ENCODE peak calls at places on chromosome X, in nine cellular contexts. K is Peyer's patch; J is uterus; M is tibial nerve; A is CD4-positive, alpha-beta memory T cell; H is fibroblast of the aortic adventitia; Y is mucosa of descending colon; W is cardiac muscle cell; P is heart left ventricle. S is an unnamed sample.

GRCh38 chrX:19332983-19333382 is 10.7 kb upstream of the PDHA1 start:
- DNase-seq in M (no peak), K (no peak), J (no peak), A (no peak), H (peak; percentile 10), W (peak; percentile 50), P (peak; percentile 22), Y (no peak), S (peak; percentile 23)

GRCh38 chrX:24647257-24648058 is at the start of gene PCYT1B:
- DNase-seq in W (peak; percentile 71), M (peak; percentile 39), Y (peak; percentile 55), H (peak; percentile 47), P (peak; percentile 63), A (peak; percentile 64), J (peak; percentile 64), K (peak; percentile 51), S (peak; percentile 30)

GRCh38 chrX:129634541-129634940 is 20.2 kb downstream of the APLN start:
- DNase-seq in Y (no peak), M (no peak), A (no peak), W (no peak), H (no peak), K (no peak), J (no peak), P (no peak), S (no peak)

GRCh38 chrX:48487362-48487785 is 11.4 kb downstream of the FTSJ1 start:
- DNase-seq in P (no peak), H (peak; percentile 78), Y (no peak), J (no peak), K (no peak), M (no peak), A (no peak), W (peak; percentile 90), S (peak; percentile 83)

GRCh38 chrX:41339148-41339547 is 5.2 kb downstream of the DDX3X start:
- DNase-seq in W (no peak), P (no peak), K (no peak), A (no peak), H (no peak), Y (no peak), J (no peak), M (no peak), S (no peak)

GRCh38 chrX:43618376-43619205 is 37.5 kb upstream of the MAOA start:
- DNase-seq in A (no peak), W (no peak), P (no peak), H (no peak), J (no peak), Y (no peak), K (no peak), M (no peak), S (no peak)

GRCh38 chrX:31232506-31232905 is 160.7 kb upstream of the FTHL17 start:
- DNase-seq in J (no peak), P (no peak), M (no peak), W (no peak), Y (no peak), K (no peak), H (no peak), A (no peak), S (no peak)

GRCh38 chrX:3252744-3253143 is 93.7 kb downstream of the MXRA5 start:
- DNase-seq in P (peak; percentile 9), J (no peak), K (no peak), W (peak; percentile 29), M (no peak), A (no peak), H (no peak), Y (no peak), S (peak; percentile 28)

GRCh38 chrX:46642145-46642544 is 68.6 kb downstream of the CHST7 start:
- DNase-seq in M (no peak), P (peak; percentile 17), K (no peak), A (no peak), W (peak; percentile 62), Y (no peak), J (no peak), H (peak; percentile 33), S (peak; percentile 7)

GRCh38 chrX:136055651-136056221 is 70.5 kb downstream of the SLC9A6 start:
- DNase-seq in M (peak; percentile 50), K (no peak), Y (no peak), J (peak; percentile 82), W (peak; percentile 78), H (peak; percentile 94), A (no peak), P (no peak), S (peak; percentile 88)

GRCh38 chrX:136718091-136718490 is 62.6 kb downstream of the ARHGEF6 start:
- DNase-seq in M (no peak), Y (no peak), A (no peak), K (no peak), P (no peak), W (no peak), J (no peak), H (no peak), S (no peak)

GRCh38 chrX:48966796-48967579 is 4.7 kb downstream of the KCND1 start:
- DNase-seq in W (peak; percentile 30), K (no peak), Y (no peak), M (no peak), H (peak; percentile 28), A (no peak), J (no peak), P (no peak), S (no peak)

GRCh38 chrX:20743054-20743453 is 476.3 kb upstream of the RPS6KA3 start:
- DNase-seq in W (no peak), K (no peak), A (no peak), J (no peak), H (no peak), M (no peak), P (no peak), Y (no peak), S (no peak)

DNA sequence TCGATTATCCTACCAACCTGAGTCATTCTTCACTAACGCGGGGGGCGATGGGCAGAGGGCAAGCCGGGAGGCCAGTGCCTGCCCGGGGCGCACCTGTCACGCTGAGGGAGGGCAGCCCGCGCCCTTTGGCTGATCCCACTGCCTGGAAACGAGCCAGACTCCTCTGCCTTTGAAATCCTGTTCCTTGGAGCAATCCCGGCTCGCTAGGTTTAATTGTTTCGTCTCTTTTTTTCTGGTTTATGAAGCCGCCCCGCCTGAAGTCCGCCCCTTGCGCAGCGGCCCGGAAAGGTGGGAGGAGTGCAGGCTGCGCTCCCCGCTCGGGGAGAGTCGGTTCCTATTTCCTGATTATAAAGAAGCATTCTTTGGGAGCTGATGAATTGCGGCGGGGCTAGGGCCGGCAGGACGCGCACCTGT is 484.2 kb downstream of the BCOR start:
- DNase-seq in P (peak; percentile 41), K (peak; percentile 58), Y (no peak), J (peak; percentile 56), A (no peak), H (no peak), W (peak; percentile 28), M (peak; percentile 17), S (no peak)
- H3K4me3 ChIP-seq in P (peak overlapping the region; percentile 19), K (peak overlapping the region; percentile 27), Y (no peak overlapping the region), J (no peak overlapping the region), A (no peak overlapping the region), H (no peak overlapping the region), W (peak overlapping the region; percentile 35), M (peak overlapping the region; percentile 39), S (no peak overlapping the region)

GRCh38 chrX:111100191-111100590 is 4.2 kb downstream of the PAK3 start:
- DNase-seq in A (no peak), P (no peak), W (peak; percentile 46), H (peak; percentile 58), J (no peak), Y (no peak), K (no peak), M (peak; percentile 17), S (peak; percentile 6)

GRCh38 chrX:111103246-111103645 is 7.3 kb downstream of the PAK3 start:
- DNase-seq in A (no peak), W (no peak), M (no peak), Y (no peak), P (no peak), J (peak; percentile 17), H (no peak), K (no peak), S (no peak)

GRCh38 chrX:111098874-111099273 is 2.9 kb downstream of the PAK3 start:
- DNase-seq in J (peak; percentile 31), M (peak; percentile 27), K (no peak), A (peak; percentile 73), P (no peak), Y (peak; percentile 58), W (peak; percentile 25), H (no peak), S (no peak)

GRCh38 chrX:111101580-111101979 is 5.6 kb downstream of the PAK3 start:
- DNase-seq in W (no peak), J (peak; percentile 30), M (no peak), A (no peak), H (no peak), P (no peak), K (no peak), Y (no peak), S (no peak)

GRCh38 chrX:111102636-111103035 is 6.6 kb downstream of the PAK3 start:
- DNase-seq in J (no peak), M (no peak), W (no peak), P (no peak), Y (no peak), A (no peak), K (no peak), H (no peak), S (no peak)
- H3K4me3 ChIP-seq in J (no peak overlapping the region), M (no peak overlapping the region), W (no peak overlapping the region), P (no peak overlapping the region), Y (no peak overlapping the region), A (no peak overlapping the region), K (no peak overlapping the region), H (no peak overlapping the region), S (no peak overlapping the region)

DNA sequence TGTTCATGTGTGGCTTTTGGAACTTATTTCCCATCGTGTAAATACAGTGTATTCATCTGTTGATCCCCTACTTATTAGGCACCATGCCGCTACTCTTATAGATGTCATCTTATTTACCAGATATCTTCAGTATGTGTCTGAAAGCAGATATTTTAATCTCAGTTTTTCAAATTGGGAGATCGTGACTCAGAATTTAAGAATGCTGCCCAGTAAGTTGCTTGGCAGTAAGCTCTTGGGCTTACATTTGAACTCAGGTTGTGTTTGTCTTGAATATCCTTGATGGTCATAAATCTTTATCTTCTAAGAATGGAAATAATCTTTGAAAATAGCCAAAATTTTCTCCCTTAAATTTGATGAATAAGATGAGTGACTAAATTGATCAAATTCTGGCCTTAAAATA is 45.9 kb upstream of the RPA4 start:
- DNase-seq in W (peak; percentile 10), J (no peak), H (peak; percentile 51), A (no peak), K (no peak), Y (no peak), P (no peak), M (no peak), S (peak; percentile 4)
- H3K4me3 ChIP-seq in W (no peak overlapping the region), J (no peak overlapping the region), H (no peak overlapping the region), A (no peak overlapping the region), K (no peak overlapping the region), Y (no peak overlapping the region), P (no peak overlapping the region), M (no peak overlapping the region), S (no peak overlapping the region)

GRCh38 chrX:150886381-150886780 is 12.1 kb downstream of the CD99L2 start:
- DNase-seq in Y (no peak), P (no peak), A (no peak), M (no peak), H (no peak), J (no peak), W (no peak), K (no peak), S (no peak)

GRCh38 chrX:150879855-150880807 is 18.3 kb downstream of the CD99L2 start:
- DNase-seq in A (no peak), K (no peak), J (no peak), M (no peak), H (no peak), W (no peak), P (no peak), Y (no peak), S (no peak)

DNA sequence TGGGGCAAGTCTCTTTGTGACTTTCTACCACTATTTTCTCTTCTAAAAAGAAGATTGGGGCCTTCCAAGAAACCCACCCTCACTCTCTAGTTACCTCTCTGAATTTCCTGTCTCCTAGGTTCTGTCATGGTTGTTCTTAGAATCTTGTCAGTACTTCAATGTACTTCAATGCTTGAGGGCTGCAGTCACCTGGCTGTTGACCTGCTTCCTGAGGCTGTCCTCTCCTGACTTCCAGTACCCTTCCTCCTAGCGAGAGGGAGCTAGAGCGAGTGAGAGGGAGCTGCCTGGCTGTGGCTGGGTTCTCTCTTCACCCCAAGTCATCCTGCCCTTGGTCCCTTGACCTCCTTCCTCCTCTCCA is 17.7 kb downstream of the CD99L2 start:
- DNase-seq in A (no peak), M (no peak), H (no peak), K (no peak), W (no peak), P (no peak), J (no peak), Y (no peak), S (no peak)
- H3K4me3 ChIP-seq in A (no peak overlapping the region), M (no peak overlapping the region), H (no peak overlapping the region), K (no peak overlapping the region), W (no peak overlapping the region), P (no peak overlapping the region), J (no peak overlapping the region), Y (no peak overlapping the region), S (no peak overlapping the region)